ENCODE peak calls at places on chromosomes 3 and 15, in four cellular contexts. N is HCT116, K is HepG2, U is K562. M is an unnamed sample.

GRCh38 chr3:187947927-187948682 is 202.8 kb upstream of the BCL6 start:
- DNase-seq in N (no peak), K (no peak), U (no peak), M (no peak)

GRCh38 chr3:33947272-33948195 is 149.1 kb downstream of the PDCD6IP start:
- DNase-seq in N (no peak), K (no peak), U (peak), M (no peak)

GRCh38 chr3:23256741-23257435 is 53.8 kb downstream of the UBE2E2 start:
- DNase-seq in N (no peak), K (no peak), U (no peak), M (no peak)

GRCh38 chr3:158847885-158848284 is 46.0 kb downstream of the MFSD1 start:
- DNase-seq in N (no peak), K (no peak), U (no peak), M (no peak)

GRCh38 chr3:30078736-30079135 is 527.7 kb upstream of the TGFBR2 start:
- DNase-seq in N (no peak), K (no peak), U (no peak), M (no peak)

GRCh38 chr15:66851226-66852063 is 149.4 kb downstream of the SMAD6 start:
- DNase-seq in N (peak), K (peak), U (peak), M (no peak)

GRCh38 chr3:177050466-177051237 is 146.6 kb downstream of the TBL1XR1 start:
- DNase-seq in N (peak), K (peak), U (peak), M (peak)

GRCh38 chr3:4355401-4356224 is 52.4 kb downstream of the SETMAR start:
- DNase-seq in N (no peak), K (peak), U (no peak), M (no peak)

GRCh38 chr3:122102191-122102935 is 47.2 kb downstream of the CD86 start:
- DNase-seq in N (no peak), K (no peak), U (no peak), M (no peak)

GRCh38 chr15:80081390-80081789 is 21.9 kb downstream of the ZFAND6 start:
- DNase-seq in N (no peak), K (no peak), U (no peak), M (no peak)

GRCh38 chr3:15064299-15064834 is 748 bp downstream of the MRPS25 start:
- DNase-seq in N (no peak), K (no peak), U (peak), M (no peak)

GRCh38 chr3:37198547-37198946 is 24.2 kb upstream of the LRRFIP2 start:
- DNase-seq in N (no peak), K (no peak), U (no peak), M (no peak)

GRCh38 chr3:186857743-186858142 is 15.2 kb downstream of the ADIPOQ start:
- DNase-seq in N (no peak), K (no peak), U (no peak), M (no peak)

GRCh38 chr15:75192307-75192706 is 9.4 kb upstream of the C15orf39 start:
- DNase-seq in N (no peak), K (no peak), U (no peak), M (no peak)

GRCh38 chr3:90091557-90091956 is 984.1 kb downstream of the EPHA3 start:
- DNase-seq in N (no peak), K (peak), U (peak), M (no peak)

GRCh38 chr3:28028554-28028953 is 212.9 kb upstream of the CMC1 start:
- DNase-seq in N (no peak), K (no peak), U (no peak), M (no peak)

GRCh38 chr15:44541282-44541958 is 4.5 kb downstream of the EIF3J start:
- DNase-seq in N (no peak), K (peak), U (no peak), M (no peak)

GRCh38 chr3:65551945-65552344 is 486.8 kb downstream of the MAGI1 start:
- DNase-seq in N (no peak), K (no peak), U (no peak), M (no peak)

GRCh38 chr15:61137139-61137792 is 91.8 kb downstream of the RORA start:
- DNase-seq in N (no peak), K (no peak), U (no peak), M (no peak)

GRCh38 chr3:13145826-13146642 is 72.8 kb upstream of the IQSEC1 start:
- DNase-seq in N (no peak), K (no peak), U (no peak), M (no peak)
- TF ChIP-seq REST in N (no peak), K (no peak), U (no peak), M (no peak)

DNA sequence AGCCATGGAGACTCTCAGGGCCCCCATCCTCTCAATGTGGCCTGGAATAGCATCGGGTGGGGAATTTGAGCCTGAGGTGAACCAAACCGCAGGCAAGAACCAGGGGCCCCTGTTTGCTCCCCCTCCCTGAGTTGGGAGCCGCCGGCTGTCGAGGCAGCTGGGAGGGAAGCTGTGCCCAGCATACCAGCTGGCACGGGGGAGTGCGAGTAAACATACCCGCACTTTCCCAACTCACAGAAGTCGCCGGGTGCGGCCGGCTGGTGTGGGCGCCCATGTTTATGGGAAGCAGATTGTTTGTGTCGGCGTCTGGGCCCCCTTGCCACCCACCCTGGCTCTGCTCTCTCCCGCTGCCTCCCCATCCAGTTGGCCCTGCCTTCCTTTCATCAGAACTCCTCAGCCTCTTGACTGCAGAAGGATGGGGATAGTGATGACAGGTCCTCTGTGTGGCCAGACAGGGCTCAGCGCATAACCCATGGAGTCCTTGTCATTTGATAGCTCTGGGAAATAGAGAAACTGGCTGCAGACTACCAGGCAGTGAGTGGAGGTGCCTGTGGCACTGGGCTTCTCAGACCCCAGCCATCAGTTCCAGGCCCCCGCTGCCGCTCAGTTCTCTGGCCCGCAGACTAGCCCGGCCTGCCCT is 60.4 kb downstream of the CACNA2D2 start:
- DNase-seq in N (no peak), K (no peak), U (no peak), M (no peak)
- TF ChIP-seq TCF7L2 in N (no peak), K (no peak), U (no peak), M (no peak)

GRCh38 chr3:42077785-42078184 is 13.4 kb upstream of the TRAK1 start:
- DNase-seq in N (no peak), K (no peak), U (no peak), M (no peak)
- TF ChIP-seq SIN3A in N (no peak), K (no peak), U (no peak), M (no peak)

DNA sequence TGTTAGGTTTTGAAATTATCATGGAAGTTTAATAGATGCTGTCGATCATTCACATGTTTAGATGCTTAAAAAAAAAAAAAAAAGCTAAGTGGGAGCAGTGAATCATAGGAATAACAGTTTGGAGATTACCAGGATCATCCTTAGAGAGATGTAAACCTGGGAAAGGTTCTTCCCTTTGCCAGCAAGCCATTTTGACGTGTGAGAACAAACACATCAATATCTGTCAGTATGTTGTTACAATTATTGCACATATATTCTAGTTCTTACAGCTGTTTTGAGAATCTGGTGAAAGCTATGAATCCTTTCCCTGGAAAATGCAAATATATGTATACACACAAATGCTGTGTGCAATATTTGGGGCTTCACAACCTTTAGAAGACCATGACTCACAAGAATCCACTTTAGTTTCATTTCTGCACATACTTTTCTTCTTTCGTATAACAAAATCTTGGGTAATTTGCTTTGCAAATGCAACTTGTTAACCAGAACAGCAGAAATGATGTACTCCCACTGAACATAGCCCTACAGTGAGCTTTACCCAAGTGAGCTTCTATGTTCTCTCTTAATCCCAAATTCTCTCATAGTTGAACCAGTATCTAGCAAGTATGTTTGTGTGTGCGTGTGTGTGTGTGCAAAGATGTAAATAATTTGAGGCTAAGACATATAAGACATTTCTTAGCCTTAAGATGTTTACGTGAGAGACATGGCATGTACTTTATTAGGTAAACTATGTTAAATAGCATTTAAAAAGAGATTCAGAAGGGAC is 12.1 kb downstream of the NFKBIZ start:
- DNase-seq in N (no peak), K (no peak), U (no peak), M (no peak)
- TF ChIP-seq REST in N (no peak), K (no peak), U (no peak), M (no peak)

DNA sequence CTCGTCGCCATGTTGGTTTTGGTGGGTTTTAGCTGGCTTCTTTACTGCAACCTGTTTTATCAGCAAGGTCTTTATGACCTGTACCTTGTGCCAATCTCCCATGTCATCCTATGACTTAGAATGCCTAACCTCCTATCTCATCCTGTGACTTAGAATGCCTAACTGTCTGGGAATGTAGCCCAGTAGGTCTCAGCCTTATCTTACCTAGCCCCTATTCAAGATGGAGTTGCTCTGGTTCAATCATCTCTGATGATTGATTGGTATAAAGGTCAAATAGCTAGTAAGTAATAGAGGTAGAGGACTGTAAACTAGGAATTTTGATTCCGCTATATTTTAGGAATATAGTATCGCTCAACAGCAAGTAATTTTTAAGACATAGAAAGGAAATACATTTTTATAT is 1.3 kb upstream of the ACKR2 start:
- DNase-seq in N (no peak), K (no peak), U (no peak), M (no peak)
- TF ChIP-seq TCF7L2 in N (no peak), K (no peak), U (no peak), M (no peak)

GRCh38 chr3:139564290-139564861 is 24.8 kb upstream of the RBP1 start:
- DNase-seq in N (peak), K (no peak), U (no peak), M (no peak)
- TF ChIP-seq SIN3A in N (no peak), K (no peak), U (no peak), M (no peak)

GRCh38 chr3:10407361-10407760 is 86.4 kb upstream of the SEC13 start:
- DNase-seq in N (no peak), K (no peak), U (no peak), M (no peak)
- TF ChIP-seq REST in N (no peak), K (no peak), U (no peak), M (no peak)

GRCh38 chr15:73751481-73751880 is 1.7 kb downstream of the INSYN1 start:
- DNase-seq in N (no peak), K (no peak), U (no peak), M (no peak)

GRCh38 chr15:73753250-73754130 is at the start of gene INSYN1:
- DNase-seq in N (no peak), K (no peak), U (no peak), M (no peak)

GRCh38 chr15:73751896-73752816 is 995 bp downstream of the INSYN1 start:
- DNase-seq in N (no peak), K (no peak), U (no peak), M (no peak)

GRCh38 chr15:73754461-73754860 is 1.3 kb upstream of the INSYN1 start:
- DNase-seq in N (no peak), K (no peak), U (no peak), M (no peak)

DNA sequence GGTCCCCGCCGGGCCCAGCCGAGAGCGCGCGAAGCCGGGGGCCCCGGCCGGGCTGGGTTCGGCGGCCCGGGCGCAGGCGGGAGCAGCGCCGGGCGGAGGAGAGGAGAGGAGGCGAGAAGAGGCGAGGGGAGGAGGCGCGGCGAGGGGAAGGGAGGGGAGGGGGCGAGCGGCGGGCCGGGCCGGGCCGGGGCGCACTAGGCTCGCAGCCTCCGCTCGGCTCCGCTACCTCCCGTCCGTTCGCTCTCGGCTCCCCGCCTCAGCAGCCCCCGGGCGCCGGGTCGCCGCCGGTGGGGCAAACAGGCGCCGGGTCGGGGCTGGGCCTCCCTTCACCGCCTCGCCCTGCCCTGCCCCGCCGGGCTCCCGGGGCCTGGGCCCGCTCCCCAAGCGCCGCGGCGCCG is 335 bp downstream of the INSYN1 start:
- DNase-seq in N (no peak), K (no peak), U (peak), M (no peak)
- TF ChIP-seq TCF7L2 in N (no peak), K (no peak), U (no peak), M (no peak)